ENCODE peak calls at places on chromosomes 2 and 18, in six cellular contexts. H is heart right ventricle, X is small intestine, B is MM.1S, Q is adipocyte, R is IMR-90. I is an unnamed sample. For H3K27me3, the result is how much of the 10 kb centered on the place peaks cover.

GRCh38 chr2:238465487-238466241 is 38.9 kb downstream of the ASB1 start:
- DNase-seq in R (no peak), Q (no peak), H (no peak), X (no peak), B (no peak), I (no peak)

GRCh38 chr18:9474103-9474982 is 970 bp upstream of the RALBP1 start:
- DNase-seq in R (peak), B (no peak), X (peak), Q (peak), H (peak), I (no peak)

GRCh38 chr2:173513117-173513516 is 158.4 kb downstream of the CDCA7 start:
- DNase-seq in H (no peak), X (no peak), Q (no peak), R (no peak), B (no peak), I (no peak)

GRCh38 chr2:94956797-94957391 is 68.6 kb upstream of the MAL start:
- DNase-seq in H (peak), Q (peak), X (peak), B (peak), R (peak), I (peak)

GRCh38 chr2:217356795-217357194 is 496.9 kb upstream of the TNP1 start:
- DNase-seq in Q (peak), B (no peak), X (no peak), H (peak), R (no peak), I (peak)

GRCh38 chr2:156649596-156649995 is 213.4 kb downstream of the GPD2 start:
- DNase-seq in R (no peak), X (no peak), Q (peak), B (no peak), H (peak), I (peak)

GRCh38 chr2:68577183-68577582 is 66.2 kb upstream of the PROKR1 start:
- DNase-seq in H (no peak), B (no peak), X (no peak), R (peak), Q (peak), I (no peak)

GRCh38 chr2:222169346-222169745 is 129.5 kb downstream of the PAX3 start:
- DNase-seq in X (no peak), Q (peak), R (no peak), H (no peak), B (no peak), I (peak)

GRCh38 chr2:155662224-155662623 is 670.3 kb downstream of the NR4A2 start:
- DNase-seq in X (no peak), H (no peak), R (no peak), B (no peak), Q (no peak), I (no peak)

GRCh38 chr2:154589514-154589913 is 109.0 kb upstream of the KCNJ3 start:
- DNase-seq in R (no peak), X (no peak), Q (no peak), H (no peak), B (no peak), I (no peak)

GRCh38 chr18:11726556-11726955 is 37.5 kb downstream of the GNAL start:
- DNase-seq in H (no peak), X (no peak), R (no peak), Q (no peak), B (no peak), I (no peak)

GRCh38 chr2:126886906-126887280 is 11.8 kb upstream of the TEX51 start:
- DNase-seq in X (no peak), Q (no peak), H (no peak), R (no peak), B (no peak), I (no peak)

GRCh38 chr2:88307817-88308216 is 137.7 kb downstream of the THNSL2 start:
- DNase-seq in R (peak), B (peak), H (peak), X (peak), Q (peak), I (no peak)

GRCh38 chr2:141723834-141724233 is 407.0 kb downstream of the LRP1B start:
- DNase-seq in R (no peak), X (no peak), Q (no peak), H (no peak), B (no peak), I (no peak)

GRCh38 chr2:27379840-27380625 is 501 bp downstream of the ZNF513 start:
- DNase-seq in B (peak), R (peak), X (peak), H (peak), Q (peak), I (peak)

GRCh38 chr2:55986700-55987440 is 63.3 kb upstream of the EFEMP1 start:
- DNase-seq in Q (peak), R (peak), H (no peak), X (no peak), B (no peak), I (no peak)

GRCh38 chr2:152055366-152056108 is 43.3 kb downstream of the CACNB4 start:
- DNase-seq in R (no peak), B (no peak), X (no peak), Q (no peak), H (no peak), I (no peak)

GRCh38 chr2:84231474-84231873 is 227.6 kb downstream of the SUCLG1 start:
- DNase-seq in R (no peak), H (no peak), Q (no peak), X (no peak), B (no peak), I (no peak)

GRCh38 chr2:29747786-29748470 is 173.5 kb downstream of the ALK start:
- DNase-seq in X (no peak), R (peak), B (no peak), Q (peak), H (no peak), I (peak)

GRCh38 chr2:50143822-50144575 is 887.9 kb downstream of the NRXN1 start:
- DNase-seq in X (peak), R (no peak), H (peak), B (peak), Q (peak), I (peak)

GRCh38 chr2:15979759-15980604 is 39.6 kb downstream of the MYCN start:
- DNase-seq in B (no peak), X (no peak), Q (no peak), R (no peak), H (no peak), I (no peak)

GRCh38 chr2:44925561-44926087 is 15.9 kb upstream of the SIX3 start:
- DNase-seq in Q (no peak), R (no peak), H (no peak), B (no peak), X (no peak), I (no peak)
- H3K27me3 ChIP-seq in Q (half or more), R (half or more), H (half or more), B (under half), X (under half), I (half or more)

GRCh38 chr2:176067587-176068002 is 16.2 kb downstream of the EVX2 start:
- DNase-seq in B (no peak), X (no peak), R (no peak), Q (no peak), H (no peak), I (no peak)
- H3K27me3 ChIP-seq in B (under half), X (under half), R (half or more), Q (half or more), H (half or more), I (under half)

DNA sequence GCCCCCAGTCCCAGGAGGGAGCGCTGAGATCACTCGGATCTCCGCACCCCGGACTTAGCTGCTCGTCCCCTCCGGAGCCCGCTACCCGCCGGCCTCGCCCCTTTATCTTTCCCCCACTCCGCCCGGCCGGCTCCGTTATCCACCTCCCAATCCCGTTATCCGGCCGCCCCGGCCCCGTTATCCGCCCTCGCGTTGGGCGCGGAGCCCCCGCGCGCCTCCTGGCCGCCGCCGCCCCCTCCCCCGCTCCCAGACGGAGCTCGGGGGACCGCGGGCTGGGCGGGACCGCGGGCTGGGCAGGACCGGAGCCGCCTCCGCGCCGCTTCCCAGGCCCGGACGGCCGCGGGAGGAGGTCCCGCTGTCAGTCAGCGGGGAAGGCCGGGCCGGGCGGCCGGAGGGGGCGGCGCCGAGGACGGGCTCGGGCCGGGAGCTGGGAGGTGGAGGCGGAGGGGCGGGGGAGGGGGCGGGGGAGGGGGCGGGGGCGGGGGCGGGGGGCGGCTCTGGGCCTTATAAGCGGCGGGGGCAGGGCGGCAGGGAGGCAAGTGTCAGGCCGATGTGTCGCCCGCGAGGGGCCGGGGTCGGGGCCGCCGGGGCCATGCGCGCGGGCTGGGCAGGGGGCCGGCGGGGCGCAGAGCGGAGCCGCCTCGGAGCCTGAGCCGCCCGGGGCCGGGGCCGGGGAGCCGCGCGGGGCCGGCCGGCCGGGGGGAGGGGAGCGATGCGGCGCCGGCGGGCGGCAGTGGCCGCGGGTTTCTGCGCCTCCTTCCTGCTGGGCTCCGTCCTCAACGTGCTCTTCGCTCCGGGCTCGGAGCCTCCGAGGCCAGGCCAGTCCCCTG is at the start of gene PKDCC:
- DNase-seq in H (peak), R (peak), B (peak), X (no peak), Q (peak), I (peak)
- H3K27me3 ChIP-seq in H (under half), R (under half), B (under half), X (under half), Q (under half), I (under half)

GRCh38 chr2:32456808-32457207 is 100.0 kb downstream of the BIRC6 start:
- DNase-seq in X (no peak), H (no peak), Q (no peak), R (no peak), B (no peak), I (no peak)

GRCh38 chr2:32450851-32451250 is 94.0 kb downstream of the BIRC6 start:
- DNase-seq in B (no peak), H (no peak), X (no peak), R (peak), Q (no peak), I (peak)

GRCh38 chr2:32455816-32456215 is 99.0 kb downstream of the BIRC6 start:
- DNase-seq in R (no peak), H (no peak), B (no peak), Q (no peak), X (no peak), I (no peak)

GRCh38 chr2:32453242-32454062 is 96.6 kb downstream of the BIRC6 start:
- DNase-seq in Q (peak), R (peak), X (no peak), B (no peak), H (no peak), I (peak)

GRCh38 chr2:32452338-32453064 is 95.7 kb downstream of the BIRC6 start:
- DNase-seq in H (no peak), Q (no peak), B (no peak), X (no peak), R (no peak), I (no peak)
- H3K27me3 ChIP-seq in H (under half), Q (under half), B (under half), X (under half), R (under half), I (under half)

DNA sequence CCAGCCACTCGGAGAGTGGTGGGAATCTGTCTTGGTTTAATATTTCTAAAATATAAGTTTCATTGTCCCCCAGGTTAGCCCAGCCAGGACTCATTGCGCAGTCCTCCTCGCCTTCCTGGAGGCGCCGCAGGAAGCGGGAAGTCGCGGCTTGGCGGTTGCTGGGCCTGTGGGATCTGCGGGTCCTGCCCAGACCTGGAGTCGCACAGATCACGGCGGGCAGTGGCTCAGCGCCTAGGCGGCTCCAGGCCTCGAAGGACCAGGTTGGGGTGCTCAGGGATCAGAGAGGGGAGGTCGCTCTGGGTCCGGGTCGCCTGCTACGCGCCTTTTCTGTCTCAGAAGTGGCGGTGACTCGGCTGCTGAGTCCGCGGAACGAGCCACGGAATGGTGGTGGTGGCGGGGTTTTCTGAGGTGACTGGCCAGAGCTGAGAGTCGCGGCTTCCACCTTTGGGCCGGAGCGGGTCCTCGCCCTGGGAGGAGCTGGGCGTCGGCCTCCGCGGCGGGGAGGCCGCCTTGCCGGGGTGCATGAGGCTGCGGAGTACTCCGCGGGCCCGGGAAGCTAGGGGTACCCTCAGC is 2.7 kb downstream of the HOXD3 start:
- DNase-seq in H (no peak), X (no peak), Q (no peak), R (no peak), B (no peak), I (peak)
- H3K27me3 ChIP-seq in H (half or more), X (under half), Q (under half), R (half or more), B (under half), I (half or more)

DNA sequence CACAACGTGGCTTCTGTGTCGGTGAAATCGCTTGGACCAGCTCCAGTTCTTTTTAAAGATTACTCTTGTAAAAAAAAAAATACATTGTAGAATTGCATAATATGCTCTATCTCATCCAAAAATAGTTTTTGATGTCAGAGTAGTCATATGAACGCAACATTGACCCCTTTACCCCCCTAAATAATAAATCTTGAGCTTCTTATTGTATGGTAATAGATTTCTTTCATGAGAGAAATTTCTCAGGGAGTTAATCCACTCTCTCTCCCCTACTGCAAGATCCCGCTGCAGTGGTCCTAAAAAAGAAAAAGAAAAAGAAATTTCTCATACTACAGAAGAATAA is 50.2 kb upstream of the PAIP2B start:
- DNase-seq in B (no peak), X (no peak), R (no peak), H (no peak), Q (no peak), I (no peak)
- H3K27me3 ChIP-seq in B (under half), X (under half), R (under half), H (under half), Q (under half), I (under half)

DNA sequence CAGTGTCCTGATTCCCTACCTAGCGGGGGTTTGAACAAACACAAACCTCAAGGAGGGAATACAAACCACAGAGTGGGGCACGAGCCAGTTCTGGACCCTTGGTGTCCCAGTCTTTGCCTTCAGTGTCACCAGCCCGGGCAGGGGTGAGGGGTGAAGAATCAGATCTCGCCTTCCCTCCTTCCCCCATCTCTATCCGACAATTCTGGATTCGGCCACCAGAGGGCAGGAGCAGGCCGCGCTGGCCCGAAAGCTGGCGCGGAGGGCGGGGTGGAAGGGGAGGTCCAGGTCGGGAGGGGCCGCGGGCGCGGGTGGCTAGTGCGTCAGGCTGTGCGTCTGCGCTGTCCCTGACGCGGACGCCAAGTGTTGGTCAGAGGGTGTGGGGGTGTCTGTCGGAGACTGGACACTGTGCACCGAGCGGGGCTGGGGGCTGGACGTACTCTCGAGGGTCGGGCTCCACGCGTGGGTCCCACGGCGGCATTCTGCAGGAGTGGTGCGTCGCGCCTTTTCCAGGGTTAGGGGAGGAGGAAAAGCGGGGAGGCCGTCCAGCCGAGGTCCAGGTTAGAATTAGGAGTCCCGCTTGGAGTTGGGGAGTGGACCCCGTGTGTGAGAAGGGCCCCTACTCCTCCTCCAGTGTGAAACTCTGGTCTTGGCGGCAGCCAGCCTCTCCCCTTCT is 2.9 kb upstream of the CRYBA2 start:
- DNase-seq in R (peak), H (peak), Q (peak), X (peak), B (peak), I (peak)
- H3K27me3 ChIP-seq in R (half or more), H (half or more), Q (half or more), X (under half), B (half or more), I (half or more)

GRCh38 chr2:199459286-199460100 is 1.8 kb upstream of the SATB2 start:
- DNase-seq in H (peak), X (peak), B (peak), Q (peak), R (peak), I (peak)

GRCh38 chr2:199460101-199460671 is 2.4 kb upstream of the SATB2 start:
- DNase-seq in R (peak), B (no peak), H (no peak), X (no peak), Q (peak), I (peak)

GRCh38 chr2:199458017-199458805 is 472 bp upstream of the SATB2 start:
- DNase-seq in Q (peak), B (peak), R (no peak), H (no peak), X (no peak), I (peak)

GRCh38 chr2:199457147-199458016 is at the start of gene SATB2:
- DNase-seq in X (no peak), B (peak), R (peak), Q (peak), H (no peak), I (peak)

GRCh38 chr2:199458806-199459285 is 1.1 kb upstream of the SATB2 start:
- DNase-seq in H (no peak), R (peak), Q (no peak), X (no peak), B (no peak), I (no peak)
- H3K27me3 ChIP-seq in H (half or more), R (under half), Q (under half), X (under half), B (under half), I (under half)

DNA sequence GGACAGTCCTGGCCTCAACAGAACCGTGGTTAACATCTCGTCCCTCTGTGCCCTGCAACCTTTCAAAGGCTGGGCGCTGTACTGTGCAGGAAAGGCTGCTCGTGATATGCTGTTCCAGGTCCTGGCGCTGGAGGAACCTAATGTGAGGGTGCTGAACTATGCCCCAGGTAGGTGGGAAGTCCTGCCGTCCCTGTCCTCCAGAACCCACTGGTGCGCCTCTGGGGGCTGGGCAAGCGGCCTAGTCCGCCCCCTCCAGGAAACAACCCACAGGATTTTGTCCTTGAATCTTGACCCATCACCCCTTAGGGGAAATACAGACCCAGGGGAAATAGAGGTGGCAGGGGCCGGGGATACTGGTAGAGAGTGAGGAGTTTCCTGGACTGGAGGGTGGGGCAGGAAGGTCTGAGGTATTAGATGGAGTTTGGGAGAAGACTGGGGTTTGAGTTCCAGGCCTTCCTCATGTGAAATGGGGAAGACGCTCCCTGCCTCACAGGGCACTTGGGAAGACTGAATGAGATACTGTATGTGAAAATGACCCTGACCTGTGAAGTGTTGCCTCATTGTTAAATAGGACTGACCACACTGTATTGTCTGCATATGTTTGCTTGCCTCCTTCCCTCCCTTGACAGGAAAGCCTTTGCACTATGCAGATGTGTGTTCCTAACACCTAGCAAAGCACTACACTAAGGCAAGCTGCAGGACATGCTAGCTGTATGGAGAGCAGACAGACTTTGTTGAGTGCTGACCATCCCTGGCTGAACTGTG is 1.4 kb downstream of the SPR start:
- DNase-seq in X (no peak), R (no peak), Q (no peak), H (no peak), B (no peak), I (no peak)
- H3K27me3 ChIP-seq in X (under half), R (under half), Q (under half), H (under half), B (under half), I (under half)

GRCh38 chr2:23446916-23447315 is 61.9 kb downstream of the KLHL29 start:
- DNase-seq in B (no peak), Q (no peak), R (no peak), H (no peak), X (no peak), I (no peak)

GRCh38 chr2:23449413-23449812 is 64.4 kb downstream of the KLHL29 start:
- DNase-seq in Q (no peak), B (no peak), R (no peak), H (no peak), X (no peak), I (no peak)

GRCh38 chr2:23452397-23452796 is 67.4 kb downstream of the KLHL29 start:
- DNase-seq in B (no peak), Q (no peak), X (no peak), R (no peak), H (no peak), I (no peak)

GRCh38 chr2:23447405-23447804 is 62.4 kb downstream of the KLHL29 start:
- DNase-seq in X (no peak), H (no peak), Q (no peak), B (no peak), R (no peak), I (no peak)

GRCh38 chr2:23449831-23450331 is 64.9 kb downstream of the KLHL29 start:
- DNase-seq in R (no peak), H (no peak), B (no peak), X (no peak), Q (no peak), I (no peak)
- H3K27me3 ChIP-seq in R (under half), H (under half), B (under half), X (under half), Q (under half), I (under half)